ENCODE peak calls at places on chromosomes 6 and 20, in six cellular contexts. A, O, W, C, P and T are unnamed samples.

GRCh38 chr6:32050562-32050961 is 12.3 kb downstream of the CYP21A2 start:
- DNase-seq in A (no peak), O (no peak), W (no peak), C (peak; percentile 2), P (no peak), T (no peak)

GRCh38 chr6:116530436-116530835 is 15.0 kb downstream of the TRAPPC3L start:
- DNase-seq in A (no peak), O (no peak), W (no peak), C (no peak), P (no peak), T (no peak)

GRCh38 chr20:23536601-23537000 is 31.7 kb downstream of the CST9L start:
- DNase-seq in A (no peak), O (peak; percentile 35), W (no peak), C (no peak), P (no peak), T (no peak)

GRCh38 chr6:73134588-73134987 is 90.7 kb downstream of the KHDC1L start:
- DNase-seq in A (no peak), O (peak; percentile 97), W (peak; percentile 39), C (no peak), P (no peak), T (no peak)

GRCh38 chr6:125153541-125154183 is at the start of gene TPD52L1:
- DNase-seq in A (peak; percentile 55), O (peak; percentile 93), W (peak; percentile 95), C (peak; percentile 81), P (peak; percentile 7), T (peak; percentile 34)

GRCh38 chr6:125444234-125444949 is 142.6 kb upstream of the HDDC2 start:
- DNase-seq in A (peak; percentile 36), O (no peak), W (peak; percentile 40), C (peak; percentile 70), P (no peak), T (no peak)

GRCh38 chr20:10553326-10553984 is 118.3 kb downstream of the SLX4IP start:
- DNase-seq in A (peak; percentile 66), O (peak; percentile 85), W (no peak), C (peak; percentile 60), P (no peak), T (no peak)

GRCh38 chr6:111013144-111013905 is 31.5 kb downstream of the RPF2 start:
- DNase-seq in A (no peak), O (no peak), W (no peak), C (no peak), P (no peak), T (no peak)

GRCh38 chr20:24949756-24950127 is 673 bp downstream of the CST7 start:
- DNase-seq in A (no peak), O (peak; percentile 51), W (no peak), C (no peak), P (no peak), T (no peak)

GRCh38 chr6:22784611-22785010 is 215.2 kb downstream of the HDGFL1 start:
- DNase-seq in A (no peak), O (no peak), W (no peak), C (no peak), P (no peak), T (no peak)

GRCh38 chr6:128174724-128175123 is 273.9 kb upstream of the THEMIS start:
- DNase-seq in A (no peak), O (no peak), W (no peak), C (no peak), P (no peak), T (no peak)

GRCh38 chr6:46521464-46521971 is 30.3 kb upstream of the RCAN2 start:
- DNase-seq in A (no peak), O (no peak), W (no peak), C (no peak), P (no peak), T (no peak)

GRCh38 chr6:75438186-75438880 is 55.3 kb downstream of the FILIP1 start:
- DNase-seq in A (no peak), O (no peak), W (no peak), C (no peak), P (no peak), T (no peak)

GRCh38 chr20:24493181-24493580 is 23.8 kb downstream of the SYNDIG1 start:
- DNase-seq in A (no peak), O (peak; percentile 24), W (no peak), C (no peak), P (no peak), T (no peak)

GRCh38 chr6:88163576-88163975 is 2.6 kb downstream of the CNR1 start:
- DNase-seq in A (no peak), O (no peak), W (no peak), C (no peak), P (no peak), T (no peak)

GRCh38 chr6:137761487-137761886 is 105.6 kb upstream of the TNFAIP3 start:
- DNase-seq in A (no peak), O (no peak), W (no peak), C (no peak), P (no peak), T (no peak)

GRCh38 chr20:347317-347639 is 367 bp downstream of the NRSN2 start:
- DNase-seq in A (no peak), O (no peak), W (no peak), C (no peak), P (no peak), T (no peak)

DNA sequence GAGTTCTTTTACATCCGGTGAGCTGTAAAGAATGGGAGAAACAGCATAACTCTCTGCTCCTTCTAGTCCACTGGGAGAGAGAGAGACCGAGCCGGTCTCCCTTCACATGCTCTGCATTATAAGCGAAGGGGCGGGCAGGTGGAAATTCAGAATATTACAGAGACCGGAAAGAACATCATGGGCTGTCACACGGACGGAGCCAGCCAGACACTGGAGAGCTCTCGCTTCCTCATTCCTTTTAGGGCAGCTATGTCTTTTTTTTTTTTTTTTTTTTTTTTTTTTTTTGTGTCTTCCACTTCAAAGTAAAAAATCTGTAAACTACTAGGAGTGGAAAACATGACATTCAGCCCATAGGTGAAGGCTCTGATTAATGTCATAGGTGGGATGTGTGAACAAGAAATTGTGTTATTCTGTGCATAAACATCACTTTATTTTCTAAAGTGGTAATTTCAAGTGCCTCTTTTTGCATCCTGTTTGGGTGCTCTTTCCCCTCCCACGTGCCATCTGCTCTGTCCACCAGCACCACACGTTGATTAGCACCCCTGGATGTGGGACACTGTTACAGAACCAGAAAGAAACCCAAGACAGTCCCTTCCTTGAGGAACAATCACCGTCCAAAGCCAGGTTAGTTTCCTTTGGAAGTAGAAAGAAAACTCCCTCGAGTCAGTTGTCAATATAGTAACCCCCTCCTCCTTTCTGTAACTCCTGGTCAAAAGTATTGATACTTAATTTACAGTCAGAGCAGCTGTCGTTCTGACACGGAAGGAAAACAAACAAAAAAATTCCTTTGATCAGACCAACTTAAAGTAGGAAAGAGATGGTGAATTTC is at the start of gene TAGAP:
- DNase-seq in A (peak; percentile 82), O (no peak), W (no peak), C (peak; percentile 52), P (peak; percentile 74), T (peak; percentile 83)
- H3K27ac ChIP-seq in A (peak within 1 kb of the TSS; percentile 46), O (no peak within 1 kb of the TSS), W (peak within 1 kb of the TSS; percentile 39), C (peak within 1 kb of the TSS; percentile 34), P (peak within 1 kb of the TSS; percentile 82), T (peak within 1 kb of the TSS; percentile 92)

DNA sequence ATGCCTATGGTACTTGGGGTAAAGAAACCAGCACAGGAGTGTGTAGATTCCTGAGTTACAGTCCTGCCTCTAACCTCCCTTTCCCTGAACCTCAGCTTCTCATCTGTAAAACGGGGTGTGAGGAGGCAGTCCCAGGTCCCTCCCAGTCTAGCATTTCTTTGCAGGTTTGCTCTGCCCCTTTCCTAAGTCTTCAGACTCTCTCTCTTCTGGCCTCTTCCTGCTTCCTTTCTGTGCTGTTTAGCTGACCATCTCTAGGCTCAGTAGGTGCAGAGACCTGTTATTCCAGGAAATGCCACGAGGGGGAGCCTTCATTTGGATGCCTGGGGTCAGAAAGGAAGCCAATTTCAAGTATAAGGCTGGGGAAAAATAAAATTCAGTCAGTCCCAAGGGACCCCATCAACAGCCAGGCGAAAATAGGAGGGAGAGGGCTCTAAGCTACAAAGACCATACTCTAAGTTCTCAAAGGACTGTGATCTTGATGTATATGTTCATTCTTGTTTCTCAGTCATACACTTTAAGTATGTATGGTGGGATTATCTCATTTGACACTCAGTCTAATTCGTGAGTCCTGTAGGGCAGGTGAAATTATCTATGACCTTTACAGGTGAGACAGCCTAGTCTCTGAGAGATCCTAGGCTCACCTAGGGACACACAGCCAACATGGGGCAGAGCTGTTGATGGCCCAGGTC is 89.1 kb downstream of the NCR2 start:
- DNase-seq in A (peak; percentile 90), O (peak; percentile 96), W (no peak), C (peak; percentile 79), P (peak; percentile 67), T (peak; percentile 47)
- H3K27me3 ChIP-seq in A (no peaks in the 10 kb centered on the region), O (peaks cover 74% of the 10 kb centered on the region), W (no peaks in the 10 kb centered on the region), C (peaks cover 53% of the 10 kb centered on the region), P (peaks cover 28% of the 10 kb centered on the region), T (peaks cover 21% of the 10 kb centered on the region)

GRCh38 chr20:6533321-6533720 is 234.2 kb upstream of the BMP2 start:
- DNase-seq in A (no peak), O (no peak), W (no peak), C (no peak), P (no peak), T (no peak)
- H3K27ac ChIP-seq in A (no peak overlapping the region), O (no peak overlapping the region), W (no peak overlapping the region), C (peak overlapping the region; percentile 61), P (no peak overlapping the region), T (no peak overlapping the region)

GRCh38 chr6:169830876-169831275 is 79.5 kb downstream of the ERMARD start:
- DNase-seq in A (no peak), O (peak; percentile 50), W (no peak), C (no peak), P (no peak), T (no peak)

GRCh38 chr6:169829786-169830185 is 78.4 kb downstream of the ERMARD start:
- DNase-seq in A (no peak), O (peak; percentile 42), W (no peak), C (no peak), P (no peak), T (no peak)

GRCh38 chr6:169832247-169832948 is 81.0 kb downstream of the ERMARD start:
- DNase-seq in A (no peak), O (peak; percentile 41), W (no peak), C (no peak), P (no peak), T (no peak)

GRCh38 chr6:169831450-169832246 is 80.2 kb downstream of the ERMARD start:
- DNase-seq in A (peak; percentile 68), O (peak; percentile 97), W (peak; percentile 88), C (peak; percentile 72), P (peak; percentile 40), T (peak; percentile 35)

DNA sequence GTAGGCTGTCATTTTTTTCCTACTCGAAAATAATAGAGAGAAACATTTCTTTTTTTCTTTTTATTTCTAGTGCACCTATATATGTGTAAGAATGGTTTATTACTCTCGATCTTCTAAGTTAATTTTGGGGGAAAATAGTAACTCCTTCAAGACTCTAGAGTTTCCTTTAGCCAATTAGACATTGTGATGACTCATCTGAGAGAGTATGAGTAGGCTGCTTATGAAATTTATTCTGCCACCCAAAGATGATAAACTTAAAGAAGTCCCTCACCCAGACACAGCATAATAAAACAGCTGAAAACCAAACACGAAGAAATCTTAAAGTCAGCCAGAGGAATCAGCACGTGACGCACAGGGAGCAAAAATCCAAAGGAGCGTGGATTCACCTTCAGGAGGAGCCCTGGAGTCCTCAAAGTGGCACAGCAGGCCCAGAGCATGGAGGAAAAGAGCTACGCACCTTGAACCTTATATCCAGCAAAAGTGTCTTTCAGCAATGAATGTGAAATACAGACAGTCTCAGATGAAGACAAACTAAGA is 81.9 kb downstream of the ERMARD start:
- DNase-seq in A (no peak), O (peak; percentile 34), W (no peak), C (no peak), P (no peak), T (no peak)
- H3K27me3 ChIP-seq in A (no peaks in the 10 kb centered on the region), O (no peaks in the 10 kb centered on the region), W (no peaks in the 10 kb centered on the region), C (peaks cover 31% of the 10 kb centered on the region), P (peaks cover 11% of the 10 kb centered on the region), T (no peaks in the 10 kb centered on the region)